ENCODE peak calls at places on chromosomes 13 and 19, in eight cellular contexts. One of them, this sample, is unnamed.

GRCh38 chr19:47891622-47891922 is 5.5 kb upstream of the SULT2A1 start:
- DNase-seq in BE2C: peak; percentile 25
- DNase-seq in fibroblast of lung: no peak
- DNase-seq in right atrium auricular region: no peak
- DNase-seq in tibial artery: no peak
- DNase-seq in pancreas: no peak
- DNase-seq in lung: no peak
- DNase-seq in colonic mucosa: no peak
- DNase-seq in this sample: no peak

GRCh38 chr13:105997436-105998232 is 537.8 kb downstream of the EFNB2 start:
- DNase-seq in lung: no peak
- DNase-seq in pancreas: no peak
- DNase-seq in colonic mucosa: no peak
- DNase-seq in fibroblast of lung: no peak
- DNase-seq in right atrium auricular region: no peak
- DNase-seq in BE2C: no peak
- DNase-seq in tibial artery: no peak
- DNase-seq in this sample: no peak

GRCh38 chr13:107866666-107867623 is 348.4 kb downstream of the LIG4 start:
- DNase-seq in pancreas: no peak
- DNase-seq in lung: no peak
- DNase-seq in fibroblast of lung: peak; percentile 60
- DNase-seq in right atrium auricular region: no peak
- DNase-seq in colonic mucosa: no peak
- DNase-seq in BE2C: peak; percentile 73
- DNase-seq in tibial artery: no peak
- DNase-seq in this sample: peak; percentile 70

GRCh38 chr19:33275933-33276619 is 26.3 kb downstream of the CEBPA start:
- DNase-seq in right atrium auricular region: no peak
- DNase-seq in colonic mucosa: no peak
- DNase-seq in fibroblast of lung: no peak
- DNase-seq in BE2C: no peak
- DNase-seq in tibial artery: no peak
- DNase-seq in lung: no peak
- DNase-seq in pancreas: no peak
- DNase-seq in this sample: no peak

GRCh38 chr13:34347784-34348573 is 530.0 kb downstream of the RFC3 start:
- DNase-seq in colonic mucosa: no peak
- DNase-seq in right atrium auricular region: no peak
- DNase-seq in BE2C: no peak
- DNase-seq in fibroblast of lung: no peak
- DNase-seq in pancreas: no peak
- DNase-seq in lung: no peak
- DNase-seq in tibial artery: no peak
- DNase-seq in this sample: no peak

GRCh38 chr19:11693505-11694499 is 44.9 kb downstream of the ZNF823 start:
- DNase-seq in right atrium auricular region: no peak
- DNase-seq in BE2C: peak; percentile 62
- DNase-seq in pancreas: no peak
- DNase-seq in fibroblast of lung: peak; percentile 83
- DNase-seq in tibial artery: no peak
- DNase-seq in lung: no peak
- DNase-seq in colonic mucosa: peak; percentile 26
- DNase-seq in this sample: no peak

GRCh38 chr13:79385694-79386093 is 20.4 kb downstream of the RBM26 start:
- DNase-seq in BE2C: no peak
- DNase-seq in fibroblast of lung: no peak
- DNase-seq in right atrium auricular region: no peak
- DNase-seq in colonic mucosa: no peak
- DNase-seq in lung: no peak
- DNase-seq in pancreas: no peak
- DNase-seq in tibial artery: no peak
- DNase-seq in this sample: no peak

GRCh38 chr13:84237181-84237580 is 354.9 kb upstream of the SLITRK1 start:
- DNase-seq in lung: no peak
- DNase-seq in right atrium auricular region: no peak
- DNase-seq in fibroblast of lung: no peak
- DNase-seq in BE2C: no peak
- DNase-seq in tibial artery: no peak
- DNase-seq in pancreas: no peak
- DNase-seq in colonic mucosa: no peak
- DNase-seq in this sample: no peak

GRCh38 chr13:48643159-48643558 is 10.6 kb upstream of the CYSLTR2 start:
- DNase-seq in colonic mucosa: no peak
- DNase-seq in right atrium auricular region: no peak
- DNase-seq in tibial artery: no peak
- DNase-seq in BE2C: no peak
- DNase-seq in lung: no peak
- DNase-seq in fibroblast of lung: no peak
- DNase-seq in pancreas: no peak
- DNase-seq in this sample: no peak

GRCh38 chr13:75812751-75813181 is 176.6 kb downstream of the LMO7 start:
- DNase-seq in BE2C: no peak
- DNase-seq in fibroblast of lung: peak; percentile 60
- DNase-seq in lung: no peak
- DNase-seq in pancreas: no peak
- DNase-seq in tibial artery: no peak
- DNase-seq in right atrium auricular region: no peak
- DNase-seq in colonic mucosa: no peak
- DNase-seq in this sample: no peak

GRCh38 chr19:6373096-6373812 is 660 bp downstream of the ALKBH7 start:
- DNase-seq in tibial artery: peak; percentile 99
- DNase-seq in fibroblast of lung: peak; percentile 99
- DNase-seq in lung: peak; percentile 98
- DNase-seq in right atrium auricular region: peak; percentile 97
- DNase-seq in BE2C: peak; percentile 99
- DNase-seq in colonic mucosa: peak; percentile 99
- DNase-seq in pancreas: peak; percentile 99
- DNase-seq in this sample: peak; percentile 99

GRCh38 chr19:5338661-5339469 is 1.7 kb downstream of the PTPRS start:
- DNase-seq in fibroblast of lung: no peak
- DNase-seq in colonic mucosa: no peak
- DNase-seq in BE2C: peak; percentile 71
- DNase-seq in lung: no peak
- DNase-seq in right atrium auricular region: no peak
- DNase-seq in tibial artery: no peak
- DNase-seq in pancreas: no peak
- DNase-seq in this sample: peak; percentile 86

GRCh38 chr19:5339470-5339949 is 1.1 kb downstream of the PTPRS start:
- DNase-seq in pancreas: peak; percentile 42
- DNase-seq in lung: no peak
- DNase-seq in colonic mucosa: no peak
- DNase-seq in fibroblast of lung: no peak
- DNase-seq in tibial artery: no peak
- DNase-seq in right atrium auricular region: no peak
- DNase-seq in BE2C: peak; percentile 32
- DNase-seq in this sample: peak; percentile 65

GRCh38 chr19:5340637-5341447 is at the start of gene PTPRS:
- DNase-seq in tibial artery: peak; percentile 76
- DNase-seq in colonic mucosa: peak; percentile 61
- DNase-seq in fibroblast of lung: peak; percentile 70
- DNase-seq in right atrium auricular region: peak; percentile 81
- DNase-seq in lung: peak; percentile 65
- DNase-seq in BE2C: peak; percentile 96
- DNase-seq in pancreas: peak; percentile 91
- DNase-seq in this sample: peak; percentile 97

GRCh38 chr19:5341448-5341820 is 822 bp upstream of the PTPRS start:
- DNase-seq in pancreas: no peak
- DNase-seq in tibial artery: no peak
- DNase-seq in colonic mucosa: no peak
- DNase-seq in fibroblast of lung: no peak
- DNase-seq in lung: no peak
- DNase-seq in BE2C: no peak
- DNase-seq in right atrium auricular region: no peak
- DNase-seq in this sample: no peak

DNA sequence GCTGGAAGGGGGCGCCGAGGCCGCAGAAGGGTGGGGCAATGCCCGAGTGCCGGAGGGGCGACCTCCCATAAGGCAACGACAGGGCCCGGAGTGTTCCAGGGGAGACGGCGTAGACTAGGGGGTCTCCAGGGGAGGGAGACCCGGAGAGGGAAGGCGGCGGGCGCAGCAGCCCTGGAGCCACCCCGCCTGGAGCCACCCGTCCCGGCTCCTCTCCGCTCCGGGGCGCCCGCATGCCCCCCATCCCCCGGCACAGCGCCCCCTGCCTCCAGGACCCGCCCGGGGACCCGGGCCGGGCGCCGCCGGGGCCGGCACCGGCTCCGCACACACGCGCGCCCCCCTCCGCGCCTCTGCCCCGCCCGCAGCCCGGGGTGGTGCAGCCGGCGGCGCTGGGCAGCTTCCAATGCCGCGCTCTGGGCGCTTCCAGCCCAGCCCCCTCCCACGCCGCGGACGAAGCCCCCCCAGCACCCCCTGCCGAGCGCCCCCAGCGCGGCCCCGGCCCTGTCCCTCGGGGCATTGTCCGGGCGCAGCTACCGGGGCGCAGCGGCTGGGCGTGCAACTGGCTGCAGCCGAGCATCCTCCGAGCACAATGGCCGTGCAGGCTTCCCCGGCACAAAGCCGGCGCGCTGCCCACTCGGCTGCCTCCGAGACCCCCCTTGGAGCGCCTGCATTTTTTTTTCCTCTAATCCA is 519 bp downstream of the PTPRS start:
- DNase-seq in right atrium auricular region: no peak
- DNase-seq in fibroblast of lung: no peak
- DNase-seq in lung: no peak
- DNase-seq in BE2C: peak; percentile 63
- DNase-seq in tibial artery: no peak
- DNase-seq in colonic mucosa: no peak
- DNase-seq in pancreas: peak; percentile 54
- DNase-seq in this sample: peak; percentile 73
- TF ChIP-seq CTCF in right atrium auricular region: peak; percentile 17
- TF ChIP-seq CTCF in fibroblast of lung: no peak
- TF ChIP-seq CTCF in lung: no peak
- TF ChIP-seq CTCF in BE2C: peak; percentile 5
- TF ChIP-seq CTCF in tibial artery: no peak
- TF ChIP-seq CTCF in colonic mucosa: no peak
- TF ChIP-seq CTCF in pancreas: no peak
- TF ChIP-seq CTCF in this sample: peak; percentile 17

DNA sequence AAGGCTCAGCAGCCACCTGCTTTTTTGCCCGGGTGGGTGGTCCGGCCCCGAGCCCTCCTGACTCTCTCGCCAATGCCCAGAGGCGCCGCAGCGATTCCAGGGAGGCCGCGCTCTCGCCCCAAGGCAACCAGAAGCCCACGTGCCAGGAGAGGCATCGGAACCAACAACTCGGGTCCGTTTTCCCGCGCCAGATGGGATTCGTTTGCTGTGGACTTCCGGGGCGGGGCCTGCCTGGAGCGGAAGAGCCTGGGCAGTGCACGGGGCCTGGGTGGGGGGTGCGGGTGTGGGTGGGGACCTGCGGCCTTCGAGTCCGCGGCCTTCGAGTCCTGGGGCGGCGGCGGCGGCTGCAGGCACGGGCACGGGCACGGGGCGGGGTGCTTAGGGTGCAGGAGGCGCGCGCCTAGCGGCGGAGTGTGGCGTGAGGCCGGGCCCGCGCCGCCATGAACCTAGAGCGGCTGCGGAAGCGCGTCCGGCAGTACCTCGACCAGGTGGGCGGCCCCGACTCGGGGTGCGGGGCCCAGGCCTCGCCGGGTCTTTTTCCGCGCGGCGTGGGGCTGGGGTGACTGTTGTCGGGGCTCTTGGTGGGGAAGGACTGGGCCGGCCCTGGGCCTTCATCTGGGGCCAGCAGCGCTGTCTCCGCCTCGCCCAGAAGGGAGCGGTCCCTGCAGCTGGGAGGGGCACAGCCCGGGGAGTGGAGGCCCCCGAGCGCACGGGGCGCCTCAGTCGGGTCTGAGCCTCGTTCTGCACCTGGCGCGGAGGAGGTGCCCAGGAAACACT is at the start of gene CDC16:
- DNase-seq in pancreas: peak; percentile 92
- DNase-seq in lung: peak; percentile 94
- DNase-seq in BE2C: peak; percentile 97
- DNase-seq in colonic mucosa: peak; percentile 96
- DNase-seq in tibial artery: peak; percentile 96
- DNase-seq in right atrium auricular region: peak; percentile 95
- DNase-seq in fibroblast of lung: peak; percentile 94
- DNase-seq in this sample: peak; percentile 88
- TF ChIP-seq CTCF in pancreas: no peak
- TF ChIP-seq CTCF in lung: no peak
- TF ChIP-seq CTCF in BE2C: no peak
- TF ChIP-seq CTCF in colonic mucosa: peak; percentile 26
- TF ChIP-seq CTCF in tibial artery: no peak
- TF ChIP-seq CTCF in right atrium auricular region: peak; percentile 43
- TF ChIP-seq CTCF in fibroblast of lung: no peak
- TF ChIP-seq CTCF in this sample: peak; percentile 17

DNA sequence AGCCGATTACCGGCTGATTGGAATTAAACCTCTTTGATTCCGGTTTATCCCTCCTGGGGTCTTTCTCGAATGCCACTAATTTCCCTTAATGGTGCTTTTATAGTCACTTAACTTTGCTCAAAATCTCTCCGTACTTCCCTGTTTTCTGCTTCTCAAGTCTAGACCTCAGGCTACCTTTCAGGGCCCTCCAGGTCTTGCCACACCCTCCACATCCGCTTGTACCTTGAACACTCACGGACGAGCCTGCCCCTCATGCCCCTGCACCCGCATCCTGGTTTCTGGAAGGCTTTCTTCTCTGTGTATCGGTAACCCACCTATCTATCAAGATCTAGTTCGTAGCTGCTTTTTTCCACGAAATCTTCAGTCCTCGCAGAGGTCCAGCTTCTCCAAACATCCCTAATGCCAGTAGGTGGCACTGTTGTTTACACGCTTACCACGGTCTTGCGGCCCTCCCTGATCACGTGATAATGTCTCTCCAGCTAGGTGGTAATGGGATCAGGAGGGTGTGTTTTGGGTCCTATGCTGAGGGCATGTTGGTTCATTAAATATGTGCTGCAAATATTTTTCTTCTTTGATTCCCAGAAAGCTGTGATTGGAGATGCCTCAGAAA is 13.8 kb downstream of the ATP12A start:
- DNase-seq in lung: peak; percentile 53
- DNase-seq in tibial artery: peak; percentile 44
- DNase-seq in BE2C: peak; percentile 58
- DNase-seq in right atrium auricular region: no peak
- DNase-seq in colonic mucosa: peak; percentile 49
- DNase-seq in pancreas: no peak
- DNase-seq in fibroblast of lung: peak; percentile 67
- DNase-seq in this sample: peak; percentile 52
- TF ChIP-seq CTCF in lung: peak; percentile 49
- TF ChIP-seq CTCF in tibial artery: peak; percentile 34
- TF ChIP-seq CTCF in BE2C: peak; percentile 87
- TF ChIP-seq CTCF in right atrium auricular region: peak; percentile 72
- TF ChIP-seq CTCF in colonic mucosa: peak; percentile 65
- TF ChIP-seq CTCF in pancreas: peak; percentile 19
- TF ChIP-seq CTCF in fibroblast of lung: peak; percentile 72
- TF ChIP-seq CTCF in this sample: peak; percentile 81

DNA sequence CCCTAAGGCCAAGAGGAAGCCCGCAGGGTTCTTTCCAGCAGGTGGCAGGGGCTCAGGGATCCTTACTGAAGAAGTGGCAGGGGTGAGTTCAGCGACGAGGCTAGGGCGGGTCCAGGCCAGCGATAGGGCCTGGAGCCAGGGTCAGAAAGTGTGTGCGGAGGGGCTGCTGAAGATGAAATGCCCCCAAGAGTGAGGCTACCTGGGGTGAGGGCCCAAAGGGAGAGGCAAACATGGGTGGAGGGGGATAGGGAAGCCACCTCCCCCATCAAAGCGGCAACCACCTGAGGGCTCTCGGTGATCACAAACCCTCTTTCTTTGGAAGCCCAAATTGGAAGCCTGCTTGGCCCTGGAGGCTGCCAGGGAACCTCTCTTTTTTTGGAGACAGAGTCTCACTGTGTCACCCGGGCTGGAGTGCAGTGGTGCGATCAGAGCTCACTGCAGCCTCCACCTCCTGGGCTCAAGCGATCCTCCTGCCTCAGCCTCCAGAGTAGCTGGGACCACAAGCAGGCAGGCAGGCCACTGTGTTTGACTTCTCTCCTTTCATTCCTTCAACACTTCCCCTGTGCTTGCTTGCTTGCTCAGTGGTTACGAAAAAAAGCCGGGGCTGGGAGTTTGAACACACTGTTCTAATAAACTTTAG is 1.2 kb upstream of the ATP8B3 start:
- DNase-seq in BE2C: no peak
- DNase-seq in colonic mucosa: no peak
- DNase-seq in right atrium auricular region: no peak
- DNase-seq in fibroblast of lung: no peak
- DNase-seq in pancreas: no peak
- DNase-seq in tibial artery: no peak
- DNase-seq in lung: no peak
- DNase-seq in this sample: no peak
- TF ChIP-seq CTCF in BE2C: no peak
- TF ChIP-seq CTCF in colonic mucosa: no peak
- TF ChIP-seq CTCF in right atrium auricular region: no peak
- TF ChIP-seq CTCF in fibroblast of lung: no peak
- TF ChIP-seq CTCF in pancreas: no peak
- TF ChIP-seq CTCF in tibial artery: no peak
- TF ChIP-seq CTCF in lung: no peak
- TF ChIP-seq CTCF in this sample: no peak

This sample was measured in glutamatergic neuron.